ENCODE peak calls at places on chromosomes 3 and 15, in six cellular contexts. One of them, this sample, is unnamed.

GRCh38 chr3:136862611-136862951 is 573 bp downstream of the NCK1 start:
- DNase-seq in H9: peak
- DNase-seq in trophoblast cell: peak
- DNase-seq in H1: no peak
- DNase-seq in mesendoderm: peak
- DNase-seq in IMR-90: peak
- DNase-seq in this sample: no peak

GRCh38 chr3:194275721-194276120 is 75.4 kb downstream of the CPN2 start:
- DNase-seq in IMR-90: no peak
- DNase-seq in H9: peak
- DNase-seq in mesendoderm: no peak
- DNase-seq in trophoblast cell: no peak
- DNase-seq in H1: no peak
- DNase-seq in this sample: no peak

GRCh38 chr15:47194718-47195117 is 522.6 kb upstream of the SEMA6D start:
- DNase-seq in IMR-90: peak
- DNase-seq in H9: no peak
- DNase-seq in mesendoderm: peak
- DNase-seq in H1: no peak
- DNase-seq in trophoblast cell: peak
- DNase-seq in this sample: no peak

GRCh38 chr15:71732636-71733035 is 77.7 kb upstream of the NR2E3 start:
- DNase-seq in mesendoderm: no peak
- DNase-seq in IMR-90: no peak
- DNase-seq in H1: no peak
- DNase-seq in trophoblast cell: no peak
- DNase-seq in H9: no peak
- DNase-seq in this sample: no peak

GRCh38 chr3:71438904-71439303 is 144.6 kb downstream of the FOXP1 start:
- DNase-seq in mesendoderm: no peak
- DNase-seq in H9: no peak
- DNase-seq in IMR-90: no peak
- DNase-seq in H1: no peak
- DNase-seq in trophoblast cell: no peak
- DNase-seq in this sample: no peak

GRCh38 chr3:49422379-49423248 is at the start of gene AMT:
- DNase-seq in IMR-90: peak
- DNase-seq in mesendoderm: peak
- DNase-seq in H1: peak
- DNase-seq in trophoblast cell: peak
- DNase-seq in H9: peak
- DNase-seq in this sample: peak

GRCh38 chr15:72358532-72359180 is 17.2 kb downstream of the HEXA start:
- DNase-seq in IMR-90: peak
- DNase-seq in trophoblast cell: no peak
- DNase-seq in mesendoderm: no peak
- DNase-seq in H9: no peak
- DNase-seq in H1: no peak
- DNase-seq in this sample: no peak

GRCh38 chr15:39230205-39230916 is 350.5 kb upstream of the THBS1 start:
- DNase-seq in H9: no peak
- DNase-seq in trophoblast cell: no peak
- DNase-seq in mesendoderm: no peak
- DNase-seq in IMR-90: no peak
- DNase-seq in H1: no peak
- DNase-seq in this sample: no peak

GRCh38 chr3:8856721-8857120 is 87.3 kb upstream of the OXTR start:
- DNase-seq in trophoblast cell: no peak
- DNase-seq in mesendoderm: no peak
- DNase-seq in H1: no peak
- DNase-seq in H9: no peak
- DNase-seq in IMR-90: peak
- DNase-seq in this sample: no peak

GRCh38 chr3:14545251-14545635 is 5.1 kb upstream of the GRIP2 start:
- DNase-seq in IMR-90: no peak
- DNase-seq in mesendoderm: no peak
- DNase-seq in H1: no peak
- DNase-seq in H9: no peak
- DNase-seq in trophoblast cell: no peak
- DNase-seq in this sample: no peak

GRCh38 chr15:80580107-80580506 is 115.0 kb upstream of the ABHD17C start:
- DNase-seq in H9: peak
- DNase-seq in H1: no peak
- DNase-seq in mesendoderm: peak
- DNase-seq in IMR-90: peak
- DNase-seq in trophoblast cell: peak
- DNase-seq in this sample: no peak

GRCh38 chr3:129892857-129893615 is 475 bp downstream of the TMCC1 start:
- DNase-seq in IMR-90: no peak
- DNase-seq in H1: no peak
- DNase-seq in trophoblast cell: peak
- DNase-seq in mesendoderm: peak
- DNase-seq in H9: peak
- DNase-seq in this sample: peak

GRCh38 chr3:72309626-72310025 is 524.7 kb upstream of the PROK2 start:
- DNase-seq in IMR-90: no peak
- DNase-seq in trophoblast cell: no peak
- DNase-seq in H1: no peak
- DNase-seq in H9: no peak
- DNase-seq in mesendoderm: no peak
- DNase-seq in this sample: no peak

GRCh38 chr15:52786436-52787122 is 3.6 kb downstream of the ONECUT1 start:
- DNase-seq in trophoblast cell: no peak
- DNase-seq in mesendoderm: peak
- DNase-seq in H1: no peak
- DNase-seq in H9: peak
- DNase-seq in IMR-90: no peak
- DNase-seq in this sample: peak

GRCh38 chr3:129228891-129229585 is 20.4 kb upstream of the COPG1 start:
- DNase-seq in IMR-90: peak
- DNase-seq in H1: no peak
- DNase-seq in mesendoderm: peak
- DNase-seq in trophoblast cell: peak
- DNase-seq in H9: peak
- DNase-seq in this sample: no peak

DNA sequence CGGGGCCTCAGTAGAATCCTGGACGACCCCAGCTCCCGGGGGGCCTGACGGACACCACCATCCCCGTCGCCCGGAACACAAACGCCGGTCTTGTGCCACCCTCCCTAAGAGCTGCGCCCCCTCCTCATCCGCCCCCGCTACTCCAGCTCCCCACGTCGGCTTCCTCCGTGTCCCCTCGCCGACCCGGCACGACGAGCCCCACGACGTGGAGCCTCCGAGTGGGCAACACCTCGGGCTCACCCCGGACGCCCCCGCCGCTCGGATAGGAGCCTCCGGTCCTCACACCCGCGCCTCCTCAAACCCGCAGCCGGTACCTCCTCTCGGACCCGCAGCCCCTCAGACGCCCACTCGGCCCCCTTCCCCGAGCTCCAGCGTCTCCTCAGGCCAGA is 525 bp downstream of the NPTN start:
- DNase-seq in H1: no peak
- DNase-seq in IMR-90: no peak
- DNase-seq in H9: no peak
- DNase-seq in trophoblast cell: no peak
- DNase-seq in mesendoderm: no peak
- DNase-seq in this sample: peak
- H3K23ac ChIP-seq in H1: no peak
- H3K23ac ChIP-seq in IMR-90: peak
- H3K23ac ChIP-seq in H9: no peak
- H3K23ac ChIP-seq in trophoblast cell: no peak
- H3K23ac ChIP-seq in mesendoderm: no peak
- H3K23ac ChIP-seq in this sample: peak

DNA sequence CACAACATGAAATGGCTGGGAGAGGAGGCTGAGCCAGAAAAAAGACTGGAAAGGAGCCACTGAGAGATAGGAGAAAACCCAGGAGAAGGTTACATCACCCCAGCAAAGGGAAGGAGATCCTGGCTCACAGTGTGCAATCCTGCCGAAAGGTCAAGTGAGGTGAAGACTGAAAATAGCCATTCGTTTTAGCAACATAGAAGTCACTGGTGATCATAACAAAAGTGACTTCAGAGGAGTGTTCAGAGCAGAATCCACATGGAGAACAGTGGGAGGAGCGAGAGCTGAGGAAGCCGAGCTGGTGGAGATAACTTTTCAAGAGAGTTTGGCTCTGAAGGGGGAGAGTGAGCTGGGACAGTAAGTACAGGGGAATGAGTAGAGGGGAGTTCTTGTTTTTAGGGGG is 5.4 kb upstream of the HEG1 start:
- DNase-seq in mesendoderm: no peak
- DNase-seq in H1: no peak
- DNase-seq in H9: no peak
- DNase-seq in IMR-90: peak
- DNase-seq in trophoblast cell: peak
- DNase-seq in this sample: no peak
- H3K4ac ChIP-seq in mesendoderm: no peak
- H3K4ac ChIP-seq in H1: no peak
- H3K4ac ChIP-seq in H9: no peak
- H3K4ac ChIP-seq in IMR-90: peak
- H3K4ac ChIP-seq in trophoblast cell: no peak
- H3K4ac ChIP-seq in this sample: no peak

GRCh38 chr15:59203572-59203971 is 3.1 kb upstream of the LDHAL6B start:
- DNase-seq in trophoblast cell: no peak
- DNase-seq in H1: no peak
- DNase-seq in H9: no peak
- DNase-seq in IMR-90: no peak
- DNase-seq in mesendoderm: no peak
- DNase-seq in this sample: no peak

GRCh38 chr15:59203026-59203425 is 3.6 kb upstream of the LDHAL6B start:
- DNase-seq in H1: no peak
- DNase-seq in trophoblast cell: no peak
- DNase-seq in mesendoderm: no peak
- DNase-seq in H9: no peak
- DNase-seq in IMR-90: no peak
- DNase-seq in this sample: no peak

GRCh38 chr15:59197459-59197858 is 9.2 kb upstream of the LDHAL6B start:
- DNase-seq in H1: no peak
- DNase-seq in IMR-90: no peak
- DNase-seq in trophoblast cell: no peak
- DNase-seq in H9: no peak
- DNase-seq in mesendoderm: no peak
- DNase-seq in this sample: no peak

GRCh38 chr15:59200560-59200959 is 6.1 kb upstream of the LDHAL6B start:
- DNase-seq in IMR-90: peak
- DNase-seq in trophoblast cell: peak
- DNase-seq in mesendoderm: no peak
- DNase-seq in H9: no peak
- DNase-seq in H1: no peak
- DNase-seq in this sample: no peak

GRCh38 chr15:59199775-59200465 is 6.7 kb upstream of the LDHAL6B start:
- DNase-seq in H1: no peak
- DNase-seq in trophoblast cell: peak
- DNase-seq in H9: no peak
- DNase-seq in mesendoderm: no peak
- DNase-seq in IMR-90: peak
- DNase-seq in this sample: no peak
- H3K18ac ChIP-seq in H1: no peak
- H3K18ac ChIP-seq in trophoblast cell: no peak
- H3K18ac ChIP-seq in H9: no peak
- H3K18ac ChIP-seq in mesendoderm: no peak
- H3K18ac ChIP-seq in IMR-90: peak
- H3K18ac ChIP-seq in this sample: no peak

GRCh38 chr15:78872155-78872971 is at the start of gene MORF4L1:
- DNase-seq in H9: peak
- DNase-seq in trophoblast cell: peak
- DNase-seq in H1: peak
- DNase-seq in IMR-90: peak
- DNase-seq in mesendoderm: peak
- DNase-seq in this sample: peak
- H3K23ac ChIP-seq in H9: peak
- H3K23ac ChIP-seq in trophoblast cell: peak
- H3K23ac ChIP-seq in H1: no peak
- H3K23ac ChIP-seq in IMR-90: peak
- H3K23ac ChIP-seq in mesendoderm: peak
- H3K23ac ChIP-seq in this sample: peak

GRCh38 chr3:11640009-11640673 is 3.6 kb downstream of the VGLL4 start:
- DNase-seq in H1: no peak
- DNase-seq in mesendoderm: no peak
- DNase-seq in trophoblast cell: no peak
- DNase-seq in H9: no peak
- DNase-seq in IMR-90: peak
- DNase-seq in this sample: no peak

GRCh38 chr3:11641683-11642407 is 1.9 kb downstream of the VGLL4 start:
- DNase-seq in trophoblast cell: no peak
- DNase-seq in H9: no peak
- DNase-seq in IMR-90: peak
- DNase-seq in mesendoderm: peak
- DNase-seq in H1: no peak
- DNase-seq in this sample: no peak

GRCh38 chr3:11642455-11643162 is 1.1 kb downstream of the VGLL4 start:
- DNase-seq in H9: no peak
- DNase-seq in trophoblast cell: no peak
- DNase-seq in IMR-90: peak
- DNase-seq in H1: no peak
- DNase-seq in mesendoderm: peak
- DNase-seq in this sample: peak

GRCh38 chr3:11641316-11641682 is 2.4 kb downstream of the VGLL4 start:
- DNase-seq in trophoblast cell: no peak
- DNase-seq in mesendoderm: no peak
- DNase-seq in IMR-90: peak
- DNase-seq in H1: no peak
- DNase-seq in H9: no peak
- DNase-seq in this sample: no peak

DNA sequence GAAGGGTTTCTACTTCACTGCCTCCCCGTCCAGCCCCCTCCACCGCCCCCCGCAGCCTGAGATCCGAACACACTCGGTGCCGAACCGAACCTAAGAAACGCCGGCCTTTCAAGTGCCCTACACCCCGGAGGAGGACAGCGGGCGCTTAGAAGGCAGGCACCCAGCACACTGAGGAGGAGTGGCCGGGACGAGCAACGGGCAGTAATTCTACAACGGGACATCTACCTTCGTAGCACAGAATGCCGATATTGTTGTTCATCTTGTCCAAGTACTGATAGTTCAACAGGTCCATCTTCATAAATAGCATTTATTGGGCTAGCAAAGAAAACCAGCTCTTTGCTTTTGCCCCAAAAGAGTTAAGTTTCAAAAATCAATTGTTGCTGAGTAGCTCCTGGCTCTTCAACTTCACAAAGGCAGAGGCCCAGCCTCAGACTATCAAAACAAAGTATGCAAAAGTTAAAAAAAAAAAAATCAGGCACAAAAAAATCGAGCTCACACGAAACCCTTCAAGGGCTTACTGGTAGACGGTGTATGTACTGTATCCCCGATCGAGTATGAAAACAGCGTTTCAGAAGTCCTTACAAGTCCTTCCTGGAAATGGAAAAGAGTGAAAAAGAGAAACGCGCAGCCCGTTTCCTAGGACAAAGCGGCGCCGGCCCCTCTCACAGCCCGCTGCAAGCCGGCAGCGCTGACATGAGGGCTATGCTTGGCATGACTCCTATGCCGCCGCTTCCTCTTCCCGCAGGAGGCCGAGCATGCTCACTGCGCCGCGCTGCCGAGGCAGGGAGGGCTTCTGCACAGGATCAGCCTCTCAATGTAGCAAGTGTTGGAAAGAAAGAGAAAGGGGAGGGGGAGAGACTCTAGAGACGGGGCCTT is at the start of gene VGLL4:
- DNase-seq in IMR-90: peak
- DNase-seq in H1: peak
- DNase-seq in trophoblast cell: peak
- DNase-seq in mesendoderm: peak
- DNase-seq in H9: peak
- DNase-seq in this sample: peak
- H3K4ac ChIP-seq in IMR-90: peak
- H3K4ac ChIP-seq in H1: peak
- H3K4ac ChIP-seq in trophoblast cell: peak
- H3K4ac ChIP-seq in mesendoderm: peak
- H3K4ac ChIP-seq in H9: no peak
- H3K4ac ChIP-seq in this sample: peak

GRCh38 chr3:184135149-184135910 is at the start of gene EIF2B5:
- DNase-seq in trophoblast cell: peak
- DNase-seq in H9: peak
- DNase-seq in IMR-90: peak
- DNase-seq in H1: peak
- DNase-seq in mesendoderm: peak
- DNase-seq in this sample: peak
- H3K18ac ChIP-seq in trophoblast cell: peak
- H3K18ac ChIP-seq in H9: no peak
- H3K18ac ChIP-seq in IMR-90: peak
- H3K18ac ChIP-seq in H1: peak
- H3K18ac ChIP-seq in mesendoderm: peak
- H3K18ac ChIP-seq in this sample: peak

This sample was measured in neuronal stem cell.